ENCODE peak calls at places on chromosomes 3 and 15, in five cellular contexts. M, R, H, P and U are unnamed samples.

GRCh38 chr3:183775781-183776180 is 49.6 kb downstream of the MAP6D1 start:
- DNase-seq in H (peak; percentile 57), M (peak; percentile 38), R (no peak), P (no peak), U (no peak)

GRCh38 chr3:63561879-63562278 is 90.6 kb upstream of the SNTN start:
- DNase-seq in M (no peak), H (no peak), R (no peak), P (no peak), U (no peak)

GRCh38 chr3:160400631-160401150 is 1.2 kb downstream of the SMC4 start:
- DNase-seq in H (peak; percentile 52), R (peak; percentile 19), M (no peak), P (no peak), U (no peak)

GRCh38 chr15:59918994-59919951 is 84.8 kb upstream of the FOXB1 start:
- DNase-seq in P (no peak), M (no peak), R (no peak), H (no peak), U (no peak)

GRCh38 chr3:37962906-37963486 is 27.6 kb upstream of the VILL start:
- DNase-seq in H (no peak), M (no peak), P (no peak), R (no peak), U (no peak)

GRCh38 chr3:158727499-158728377 is 4.5 kb downstream of the RARRES1 start:
- DNase-seq in M (no peak), R (peak; percentile 49), P (peak; percentile 45), H (no peak), U (peak; percentile 60)

GRCh38 chr15:96037584-96037983 is 292.9 kb upstream of the NR2F2 start:
- DNase-seq in M (no peak), R (no peak), P (no peak), H (no peak), U (no peak)

GRCh38 chr15:61449306-61449705 is 220.2 kb upstream of the RORA start:
- DNase-seq in R (no peak), P (no peak), H (no peak), M (no peak), U (no peak)

GRCh38 chr3:60399861-60400845 is 851.1 kb downstream of the FHIT start:
- DNase-seq in H (no peak), M (no peak), P (no peak), R (no peak), U (no peak)

GRCh38 chr3:111713833-111714232 is 118.7 kb upstream of the ZBED2 start:
- DNase-seq in P (no peak), M (no peak), H (no peak), R (no peak), U (no peak)
- H3K4me3 ChIP-seq in P (no peak overlapping the region), M (no peak overlapping the region), H (no peak overlapping the region), R (no peak overlapping the region), U (no peak overlapping the region)

DNA sequence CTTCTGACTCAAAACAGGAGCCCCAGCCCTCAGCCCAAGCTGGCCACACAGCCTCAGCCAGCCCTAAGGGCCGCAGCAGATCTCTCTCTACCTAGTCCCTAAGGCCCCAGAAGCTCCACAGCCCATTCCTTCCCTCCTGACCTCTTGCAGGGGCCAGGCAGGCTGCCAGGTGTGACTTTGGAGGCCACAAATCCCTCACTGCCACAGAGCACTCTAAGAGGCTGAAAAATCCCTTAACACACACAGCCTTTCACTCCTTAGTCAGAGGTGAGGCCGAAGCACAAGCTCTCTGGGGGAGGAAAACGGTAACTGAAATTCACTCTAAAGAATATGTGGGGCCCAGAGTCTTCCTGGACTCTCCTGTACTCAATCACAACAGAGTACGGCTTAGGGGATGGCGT is 23.3 kb downstream of the LRRC2 start:
- DNase-seq in P (no peak), R (no peak), M (no peak), H (no peak), U (no peak)
- H3K4me3 ChIP-seq in P (no peak overlapping the region), R (no peak overlapping the region), M (no peak overlapping the region), H (no peak overlapping the region), U (no peak overlapping the region)

GRCh38 chr15:34217587-34218225 is 7.1 kb upstream of the EMC4 start:
- DNase-seq in M (no peak), P (no peak), R (no peak), H (no peak), U (no peak)
- H3K4me3 ChIP-seq in M (no peak overlapping the region), P (no peak overlapping the region), R (no peak overlapping the region), H (no peak overlapping the region), U (no peak overlapping the region)

GRCh38 chr3:169323580-169324453 is 339.7 kb downstream of the MECOM start:
- DNase-seq in H (peak; percentile 55), R (no peak), P (no peak), M (no peak), U (no peak)
- H3K4me3 ChIP-seq in H (no peak overlapping the region), R (no peak overlapping the region), P (no peak overlapping the region), M (no peak overlapping the region), U (no peak overlapping the region)